ENCODE peak calls at places on chromosomes 11 and 22, in ten cellular contexts. H is heart right ventricle, L is AG04449, M is OCI-LY7, S is fibroblast of pulmonary artery, Z is MCF 10A, P is HCT116, W is AG04450, N is kidney epithelial cell, V is K562. K is an unnamed sample.
A peak's percentile ranks its signal among the peaks of the same experiment; 100 is the strongest.

GRCh38 chr11:3905080-3905953 is 49.9 kb downstream of the STIM1 start:
- DNase-seq in L (peak; percentile 38), P (peak; percentile 34), H (no peak), W (no peak), V (peak; percentile 61), N (peak; percentile 97), Z (peak; percentile 89), M (no peak), S (peak; percentile 86), K (peak; percentile 44)

GRCh38 chr11:117010808-117011540 is 87.3 kb downstream of the SIK3 start:
- DNase-seq in W (peak; percentile 52), L (peak; percentile 89), M (no peak), P (no peak), N (no peak), V (no peak), H (no peak), S (peak; percentile 94), Z (peak; percentile 90), K (no peak)

GRCh38 chr22:49021097-49021925 is 806.4 kb downstream of the BRD1 start:
- DNase-seq in N (no peak), S (no peak), Z (no peak), M (no peak), W (no peak), V (no peak), H (no peak), L (no peak), P (no peak), K (no peak)

GRCh38 chr11:72758304-72758689 is 6.1 kb upstream of the ARAP1 start:
- DNase-seq in P (no peak), S (peak; percentile 68), H (no peak), M (no peak), W (no peak), N (no peak), V (no peak), L (no peak), Z (peak; percentile 53), K (no peak)

GRCh38 chr22:19179472-19180048 is 1.0 kb upstream of the SLC25A1 start:
- DNase-seq in L (no peak), Z (peak; percentile 80), N (peak; percentile 37), S (peak; percentile 89), H (peak; percentile 70), P (peak; percentile 57), W (peak; percentile 68), V (peak; percentile 95), M (peak; percentile 84), K (peak; percentile 62)

GRCh38 chr22:34760276-34761008 is 305.5 kb upstream of the ISX start:
- DNase-seq in P (no peak), V (no peak), Z (no peak), H (no peak), N (no peak), M (no peak), S (no peak), W (no peak), L (no peak), K (no peak)

GRCh38 chr11:74347381-74347780 is 35.9 kb upstream of the P4HA3 start:
- DNase-seq in P (no peak), M (no peak), L (no peak), W (no peak), H (no peak), N (no peak), S (peak; percentile 58), V (no peak), Z (no peak), K (no peak)

GRCh38 chr11:57762235-57762866 is 749 bp downstream of the CTNND1 start:
- DNase-seq in M (no peak), L (no peak), H (no peak), W (no peak), S (no peak), N (no peak), V (peak; percentile 46), P (no peak), Z (peak; percentile 46), K (no peak)

GRCh38 chr11:119460582-119460981 is 37.6 kb upstream of the THY1 start:
- DNase-seq in S (peak; percentile 82), Z (peak; percentile 5), V (no peak), L (peak; percentile 88), P (no peak), W (peak; percentile 95), M (peak; percentile 35), H (no peak), N (no peak), K (peak; percentile 84)

GRCh38 chr11:3944198-3944597 is 88.7 kb downstream of the STIM1 start:
- DNase-seq in S (no peak), Z (no peak), H (no peak), M (no peak), W (no peak), V (no peak), L (no peak), N (no peak), P (no peak), K (no peak)

GRCh38 chr11:19447150-19447566 is 206.4 kb upstream of the E2F8 start:
- DNase-seq in N (no peak), L (no peak), M (no peak), V (no peak), Z (no peak), P (no peak), W (no peak), S (peak; percentile 25), H (no peak), K (no peak)
- TF ChIP-seq CTCF in N (no peak), L (no peak), M (no peak), V (no peak), Z (no peak), P (no peak), W (no peak), S (no peak), H (no peak), K (no peak)

GRCh38 chr11:10515418-10515817 is 25.6 kb downstream of the RNF141 start:
- DNase-seq in P (no peak), N (no peak), H (no peak), S (no peak), M (no peak), L (no peak), Z (no peak), V (no peak), W (no peak), K (no peak)

GRCh38 chr11:10511046-10511711 is 29.8 kb downstream of the RNF141 start:
- DNase-seq in P (no peak), N (no peak), W (no peak), V (no peak), H (no peak), Z (no peak), L (no peak), S (no peak), M (no peak), K (no peak)

GRCh38 chr11:10518123-10518522 is 22.9 kb downstream of the RNF141 start:
- DNase-seq in W (no peak), V (no peak), M (no peak), L (no peak), N (no peak), Z (no peak), H (no peak), S (no peak), P (no peak), K (no peak)

GRCh38 chr11:10514713-10515112 is 26.3 kb downstream of the RNF141 start:
- DNase-seq in M (no peak), V (no peak), P (no peak), N (no peak), L (no peak), S (peak; percentile 12), Z (no peak), H (no peak), W (no peak), K (no peak)

DNA sequence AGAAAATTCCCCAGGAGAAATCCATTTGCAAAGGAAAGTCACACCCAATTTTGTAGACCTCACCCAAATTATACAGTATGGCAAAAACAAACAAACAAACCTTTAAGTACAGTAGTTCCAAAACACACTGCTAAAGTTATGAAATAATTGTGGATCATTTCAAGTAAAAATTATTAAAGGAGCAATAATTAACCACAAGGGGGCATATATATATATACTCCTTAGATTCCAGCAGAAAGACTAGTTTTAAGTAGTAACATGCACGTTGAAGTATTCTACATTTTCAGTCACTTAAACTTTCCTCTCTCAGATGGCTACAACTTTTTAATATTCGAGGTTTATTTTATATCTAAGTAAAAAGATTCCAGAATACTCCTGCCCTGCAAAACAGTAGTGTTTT is 26.8 kb downstream of the RNF141 start:
- DNase-seq in M (peak; percentile 11), V (no peak), S (peak; percentile 52), N (no peak), W (no peak), L (no peak), Z (peak; percentile 14), P (no peak), H (no peak), K (no peak)
- TF ChIP-seq CTCF in M (peak; percentile 70), V (peak; percentile 9), S (peak; percentile 36), N (no peak), W (peak; percentile 51), L (no peak), Z (peak; percentile 35), P (peak; percentile 39), H (peak; percentile 50), K (peak; percentile 15)

DNA sequence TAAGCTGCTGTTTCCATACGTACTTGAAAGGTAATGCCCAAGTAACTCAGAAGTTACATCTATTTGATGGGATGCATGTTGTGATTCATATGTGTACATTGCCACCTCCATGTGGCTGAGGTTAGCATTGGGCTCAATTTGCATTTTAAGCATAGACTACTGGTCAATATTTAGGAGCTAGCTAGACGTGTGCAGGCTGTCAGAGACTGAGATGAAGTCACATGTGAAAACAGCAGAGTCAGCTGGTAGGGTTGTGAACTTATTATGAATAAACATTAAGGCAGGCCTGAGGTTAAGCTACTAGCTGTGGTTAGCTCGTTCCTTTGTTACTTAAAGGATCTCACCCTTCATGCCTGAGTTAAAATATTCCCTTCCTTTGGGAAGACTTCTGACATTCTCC is 114.5 kb upstream of the MTNR1B start:
- DNase-seq in S (no peak), Z (no peak), H (no peak), M (no peak), L (no peak), P (no peak), V (no peak), N (no peak), W (no peak), K (no peak)
- TF ChIP-seq CTCF in S (no peak), Z (no peak), H (no peak), M (no peak), L (no peak), P (no peak), V (no peak), N (no peak), W (no peak), K (no peak)

GRCh38 chr11:27204527-27204926 is 158.5 kb downstream of the CCDC34 start:
- DNase-seq in Z (peak; percentile 49), P (peak; percentile 15), W (no peak), S (no peak), N (no peak), M (peak; percentile 32), H (no peak), V (no peak), L (no peak), K (no peak)

GRCh38 chr11:27201454-27202302 is 161.1 kb downstream of the BBOX1 start:
- DNase-seq in N (peak; percentile 60), Z (peak; percentile 70), P (no peak), V (peak; percentile 78), S (peak; percentile 74), W (no peak), L (no peak), M (peak; percentile 41), H (peak; percentile 46), K (no peak)

GRCh38 chr11:27203077-27203476 is 159.9 kb downstream of the CCDC34 start:
- DNase-seq in M (no peak), H (no peak), P (no peak), L (no peak), W (no peak), S (no peak), N (no peak), Z (no peak), V (no peak), K (no peak)

GRCh38 chr11:27205269-27205668 is 157.7 kb downstream of the CCDC34 start:
- DNase-seq in V (no peak), N (no peak), M (no peak), H (no peak), L (no peak), P (no peak), S (no peak), Z (no peak), W (no peak), K (no peak)

GRCh38 chr11:27200779-27201453 is 160.3 kb downstream of the BBOX1 start:
- DNase-seq in W (no peak), M (no peak), V (no peak), S (no peak), L (no peak), P (no peak), N (no peak), Z (no peak), H (no peak), K (no peak)
- TF ChIP-seq CTCF in W (no peak), M (no peak), V (no peak), S (no peak), L (no peak), P (no peak), N (no peak), Z (no peak), H (no peak), K (no peak)